ENCODE peak calls at places on chromosomes 1 and 21, in seven cellular contexts. One of them, this sample, is unnamed.

GRCh38 chr1:48677306-48678287 is 99.1 kb downstream of the BEND5 start:
- DNase-seq in esophagus squamous epithelium: no peak
- DNase-seq in neuronal stem cell: peak; percentile 54
- DNase-seq in GM12878: no peak
- DNase-seq in brain microvascular endothelial cell: peak; percentile 35
- DNase-seq in CD4-positive, alpha-beta T cell: peak; percentile 13
- DNase-seq in heart right ventricle: peak; percentile 34
- DNase-seq in this sample: no peak

GRCh38 chr1:178101654-178102053 is 7.8 kb downstream of the RASAL2 start:
- DNase-seq in esophagus squamous epithelium: no peak
- DNase-seq in neuronal stem cell: no peak
- DNase-seq in GM12878: no peak
- DNase-seq in brain microvascular endothelial cell: peak; percentile 39
- DNase-seq in CD4-positive, alpha-beta T cell: no peak
- DNase-seq in heart right ventricle: peak; percentile 48
- DNase-seq in this sample: no peak

GRCh38 chr1:214550339-214551051 is 907 bp downstream of the PTPN14 start:
- DNase-seq in esophagus squamous epithelium: no peak
- DNase-seq in neuronal stem cell: no peak
- DNase-seq in GM12878: no peak
- DNase-seq in brain microvascular endothelial cell: no peak
- DNase-seq in CD4-positive, alpha-beta T cell: no peak
- DNase-seq in heart right ventricle: peak; percentile 14
- DNase-seq in this sample: no peak

GRCh38 chr1:150528997-150529396 is 13.4 kb downstream of the FALEC start:
- DNase-seq in esophagus squamous epithelium: no peak
- DNase-seq in neuronal stem cell: no peak
- DNase-seq in GM12878: no peak
- DNase-seq in brain microvascular endothelial cell: no peak
- DNase-seq in CD4-positive, alpha-beta T cell: no peak
- DNase-seq in heart right ventricle: no peak
- DNase-seq in this sample: no peak

GRCh38 chr1:162557536-162557935 is 4.0 kb upstream of the UAP1 start:
- DNase-seq in esophagus squamous epithelium: no peak
- DNase-seq in neuronal stem cell: no peak
- DNase-seq in GM12878: no peak
- DNase-seq in brain microvascular endothelial cell: no peak
- DNase-seq in CD4-positive, alpha-beta T cell: no peak
- DNase-seq in heart right ventricle: no peak
- DNase-seq in this sample: no peak

GRCh38 chr1:183244466-183244865 is 58.4 kb downstream of the LAMC2 start:
- DNase-seq in esophagus squamous epithelium: no peak
- DNase-seq in neuronal stem cell: no peak
- DNase-seq in GM12878: no peak
- DNase-seq in brain microvascular endothelial cell: no peak
- DNase-seq in CD4-positive, alpha-beta T cell: no peak
- DNase-seq in heart right ventricle: peak; percentile 72
- DNase-seq in this sample: no peak

GRCh38 chr21:26719750-26720149 is 125.5 kb downstream of the ADAMTS1 start:
- DNase-seq in esophagus squamous epithelium: no peak
- DNase-seq in neuronal stem cell: no peak
- DNase-seq in GM12878: no peak
- DNase-seq in brain microvascular endothelial cell: no peak
- DNase-seq in CD4-positive, alpha-beta T cell: no peak
- DNase-seq in heart right ventricle: peak; percentile 18
- DNase-seq in this sample: no peak

GRCh38 chr1:76746195-76746594 is 121.1 kb upstream of the ST6GALNAC5 start:
- DNase-seq in esophagus squamous epithelium: no peak
- DNase-seq in neuronal stem cell: no peak
- DNase-seq in GM12878: no peak
- DNase-seq in brain microvascular endothelial cell: no peak
- DNase-seq in CD4-positive, alpha-beta T cell: no peak
- DNase-seq in heart right ventricle: no peak
- DNase-seq in this sample: no peak

GRCh38 chr1:24619376-24619775 is 23.7 kb upstream of the SRRM1 start:
- DNase-seq in esophagus squamous epithelium: no peak
- DNase-seq in neuronal stem cell: no peak
- DNase-seq in GM12878: no peak
- DNase-seq in brain microvascular endothelial cell: no peak
- DNase-seq in CD4-positive, alpha-beta T cell: no peak
- DNase-seq in heart right ventricle: no peak
- DNase-seq in this sample: no peak

GRCh38 chr1:212431656-212432055 is 1.1 kb upstream of the NENF start:
- DNase-seq in esophagus squamous epithelium: no peak
- DNase-seq in neuronal stem cell: no peak
- DNase-seq in GM12878: no peak
- DNase-seq in brain microvascular endothelial cell: no peak
- DNase-seq in CD4-positive, alpha-beta T cell: no peak
- DNase-seq in heart right ventricle: no peak
- DNase-seq in this sample: no peak

GRCh38 chr1:151990856-151991198 is 2.8 kb downstream of the S100A10 start:
- DNase-seq in esophagus squamous epithelium: no peak
- DNase-seq in neuronal stem cell: no peak
- DNase-seq in GM12878: no peak
- DNase-seq in brain microvascular endothelial cell: peak; percentile 77
- DNase-seq in CD4-positive, alpha-beta T cell: no peak
- DNase-seq in heart right ventricle: peak; percentile 70
- DNase-seq in this sample: no peak

GRCh38 chr21:34745557-34746255 is 76.9 kb downstream of the CLIC6 start:
- DNase-seq in esophagus squamous epithelium: peak; percentile 2
- DNase-seq in neuronal stem cell: peak; percentile 80
- DNase-seq in GM12878: peak; percentile 26
- DNase-seq in brain microvascular endothelial cell: peak; percentile 80
- DNase-seq in CD4-positive, alpha-beta T cell: peak; percentile 35
- DNase-seq in heart right ventricle: peak; percentile 72
- DNase-seq in this sample: peak; percentile 50

GRCh38 chr1:164608651-164609057 is 49.7 kb downstream of the PBX1 start:
- DNase-seq in esophagus squamous epithelium: no peak
- DNase-seq in neuronal stem cell: no peak
- DNase-seq in GM12878: no peak
- DNase-seq in brain microvascular endothelial cell: no peak
- DNase-seq in CD4-positive, alpha-beta T cell: no peak
- DNase-seq in heart right ventricle: no peak
- DNase-seq in this sample: no peak

GRCh38 chr1:96076589-96076988 is 645.0 kb upstream of the PTBP2 start:
- DNase-seq in esophagus squamous epithelium: no peak
- DNase-seq in neuronal stem cell: no peak
- DNase-seq in GM12878: no peak
- DNase-seq in brain microvascular endothelial cell: no peak
- DNase-seq in CD4-positive, alpha-beta T cell: no peak
- DNase-seq in heart right ventricle: no peak
- DNase-seq in this sample: peak; percentile 4

GRCh38 chr21:15430577-15430976 is 299.2 kb upstream of the USP25 start:
- DNase-seq in esophagus squamous epithelium: no peak
- DNase-seq in neuronal stem cell: no peak
- DNase-seq in GM12878: no peak
- DNase-seq in brain microvascular endothelial cell: no peak
- DNase-seq in CD4-positive, alpha-beta T cell: no peak
- DNase-seq in heart right ventricle: peak; percentile 39
- DNase-seq in this sample: no peak

GRCh38 chr1:44425327-44426082 is 20.4 kb downstream of the RNF220 start:
- DNase-seq in esophagus squamous epithelium: no peak
- DNase-seq in neuronal stem cell: no peak
- DNase-seq in GM12878: no peak
- DNase-seq in brain microvascular endothelial cell: no peak
- DNase-seq in CD4-positive, alpha-beta T cell: no peak
- DNase-seq in heart right ventricle: no peak
- DNase-seq in this sample: no peak

GRCh38 chr1:44421374-44422028 is 16.4 kb downstream of the RNF220 start:
- DNase-seq in esophagus squamous epithelium: no peak
- DNase-seq in neuronal stem cell: peak; percentile 40
- DNase-seq in GM12878: no peak
- DNase-seq in brain microvascular endothelial cell: no peak
- DNase-seq in CD4-positive, alpha-beta T cell: no peak
- DNase-seq in heart right ventricle: no peak
- DNase-seq in this sample: no peak

GRCh38 chr1:44423706-44424546 is 18.9 kb downstream of the RNF220 start:
- DNase-seq in esophagus squamous epithelium: no peak
- DNase-seq in neuronal stem cell: no peak
- DNase-seq in GM12878: no peak
- DNase-seq in brain microvascular endothelial cell: no peak
- DNase-seq in CD4-positive, alpha-beta T cell: no peak
- DNase-seq in heart right ventricle: peak; percentile 77
- DNase-seq in this sample: peak; percentile 10

GRCh38 chr1:44420535-44420934 is 15.5 kb downstream of the RNF220 start:
- DNase-seq in esophagus squamous epithelium: no peak
- DNase-seq in neuronal stem cell: no peak
- DNase-seq in GM12878: no peak
- DNase-seq in brain microvascular endothelial cell: no peak
- DNase-seq in CD4-positive, alpha-beta T cell: no peak
- DNase-seq in heart right ventricle: no peak
- DNase-seq in this sample: no peak

GRCh38 chr1:44422161-44422560 is 17.1 kb downstream of the RNF220 start:
- DNase-seq in esophagus squamous epithelium: no peak
- DNase-seq in neuronal stem cell: no peak
- DNase-seq in GM12878: no peak
- DNase-seq in brain microvascular endothelial cell: no peak
- DNase-seq in CD4-positive, alpha-beta T cell: no peak
- DNase-seq in heart right ventricle: peak; percentile 25
- DNase-seq in this sample: no peak
- H3K27me3 ChIP-seq in esophagus squamous epithelium: peaks cover 28% of the 10 kb centered on the region
- H3K27me3 ChIP-seq in neuronal stem cell: no peaks in the 10 kb centered on the region
- H3K27me3 ChIP-seq in GM12878: peaks cover 11% of the 10 kb centered on the region
- H3K27me3 ChIP-seq in brain microvascular endothelial cell: peaks cover 45% of the 10 kb centered on the region
- H3K27me3 ChIP-seq in CD4-positive, alpha-beta T cell: peaks cover 43% of the 10 kb centered on the region
- H3K27me3 ChIP-seq in heart right ventricle: peaks cover 45% of the 10 kb centered on the region
- H3K27me3 ChIP-seq in this sample: peaks cover 37% of the 10 kb centered on the region

GRCh38 chr1:156622581-156623297 is 3.5 kb downstream of the HAPLN2 start:
- DNase-seq in esophagus squamous epithelium: no peak
- DNase-seq in neuronal stem cell: no peak
- DNase-seq in GM12878: no peak
- DNase-seq in brain microvascular endothelial cell: no peak
- DNase-seq in CD4-positive, alpha-beta T cell: no peak
- DNase-seq in heart right ventricle: no peak
- DNase-seq in this sample: no peak
- H3K27me3 ChIP-seq in esophagus squamous epithelium: peaks cover 34% of the 10 kb centered on the region
- H3K27me3 ChIP-seq in neuronal stem cell: peaks cover 68% of the 10 kb centered on the region
- H3K27me3 ChIP-seq in GM12878: peaks cover 13% of the 10 kb centered on the region
- H3K27me3 ChIP-seq in brain microvascular endothelial cell: peaks cover 47% of the 10 kb centered on the region
- H3K27me3 ChIP-seq in CD4-positive, alpha-beta T cell: peaks cover 63% of the 10 kb centered on the region
- H3K27me3 ChIP-seq in heart right ventricle: peaks cover 40% of the 10 kb centered on the region
- H3K27me3 ChIP-seq in this sample: peaks cover 51% of the 10 kb centered on the region

DNA sequence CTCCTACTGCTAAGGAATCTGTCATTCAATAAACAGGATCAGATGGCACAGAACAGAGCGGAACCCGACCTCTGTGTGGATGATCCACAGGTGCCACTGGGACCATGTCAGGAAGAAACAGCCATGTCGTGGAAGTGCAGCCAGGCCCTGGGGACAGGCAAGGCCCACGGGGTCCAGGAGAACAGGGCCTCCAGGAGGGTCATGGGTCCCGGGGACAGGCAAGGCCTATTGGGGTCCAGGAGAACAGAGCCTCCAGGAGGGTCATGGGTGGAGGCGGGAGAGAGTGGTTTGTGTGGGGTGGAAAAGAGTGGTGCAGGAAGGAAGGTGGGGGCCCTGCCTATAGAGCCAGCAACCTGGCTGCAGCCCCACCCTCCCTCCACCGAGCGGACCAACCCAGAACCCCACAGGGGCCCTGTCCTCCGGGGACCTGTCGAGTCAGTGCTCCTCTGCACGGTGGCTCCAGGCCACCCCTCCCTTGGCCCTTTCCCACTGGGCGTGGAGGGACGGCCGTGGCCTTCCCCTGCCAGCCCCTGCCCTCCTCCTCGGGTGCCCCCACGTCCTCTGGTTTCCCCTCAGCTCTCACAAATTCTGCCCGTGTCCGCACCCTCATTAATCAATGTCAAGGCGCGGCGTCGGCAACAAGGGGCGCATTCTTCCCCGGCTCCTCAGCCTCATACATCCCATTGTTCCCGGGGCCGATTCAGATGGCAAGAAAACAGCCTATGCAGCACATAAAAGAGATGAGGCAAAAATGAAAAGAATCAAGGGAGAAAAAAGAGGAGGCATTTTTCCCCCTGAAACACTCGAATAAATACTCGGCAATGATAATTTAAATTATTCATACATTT is 146.4 kb downstream of the PRDM16 start:
- DNase-seq in esophagus squamous epithelium: no peak
- DNase-seq in neuronal stem cell: no peak
- DNase-seq in GM12878: no peak
- DNase-seq in brain microvascular endothelial cell: no peak
- DNase-seq in CD4-positive, alpha-beta T cell: no peak
- DNase-seq in heart right ventricle: no peak
- DNase-seq in this sample: no peak
- H3K27me3 ChIP-seq in esophagus squamous epithelium: no peaks in the 10 kb centered on the region
- H3K27me3 ChIP-seq in neuronal stem cell: peaks cover 79% of the 10 kb centered on the region
- H3K27me3 ChIP-seq in GM12878: no peaks in the 10 kb centered on the region
- H3K27me3 ChIP-seq in brain microvascular endothelial cell: no peaks in the 10 kb centered on the region
- H3K27me3 ChIP-seq in CD4-positive, alpha-beta T cell: no peaks in the 10 kb centered on the region
- H3K27me3 ChIP-seq in heart right ventricle: peaks cover 4% of the 10 kb centered on the region
- H3K27me3 ChIP-seq in this sample: peaks cover 48% of the 10 kb centered on the region

DNA sequence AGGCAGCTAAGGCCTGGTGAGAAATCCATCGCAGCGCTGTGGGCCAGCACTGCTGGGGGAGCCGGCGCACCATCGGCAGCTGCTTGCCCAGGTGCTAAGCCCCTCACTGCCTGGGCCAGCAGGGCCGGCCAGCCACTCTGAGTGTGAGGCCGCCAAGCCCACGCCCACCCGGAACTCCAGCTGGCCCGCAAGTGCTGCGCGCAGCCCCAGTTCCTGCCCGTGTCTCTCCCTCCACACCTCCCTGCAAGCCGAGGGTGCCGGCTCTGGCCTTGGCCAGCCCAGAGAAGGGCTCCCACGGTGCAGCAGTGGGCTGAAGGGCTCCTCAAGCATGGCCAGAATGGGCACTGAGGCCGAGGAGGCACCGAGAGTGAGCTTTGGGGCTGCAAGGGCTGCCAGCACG is 64.4 kb downstream of the EBNA1BP2 start:
- DNase-seq in esophagus squamous epithelium: no peak
- DNase-seq in neuronal stem cell: no peak
- DNase-seq in GM12878: no peak
- DNase-seq in brain microvascular endothelial cell: no peak
- DNase-seq in CD4-positive, alpha-beta T cell: no peak
- DNase-seq in heart right ventricle: no peak
- DNase-seq in this sample: no peak
- H3K27me3 ChIP-seq in esophagus squamous epithelium: no peaks in the 10 kb centered on the region
- H3K27me3 ChIP-seq in neuronal stem cell: no peaks in the 10 kb centered on the region
- H3K27me3 ChIP-seq in GM12878: no peaks in the 10 kb centered on the region
- H3K27me3 ChIP-seq in brain microvascular endothelial cell: no peaks in the 10 kb centered on the region
- H3K27me3 ChIP-seq in CD4-positive, alpha-beta T cell: no peaks in the 10 kb centered on the region
- H3K27me3 ChIP-seq in heart right ventricle: no peaks in the 10 kb centered on the region
- H3K27me3 ChIP-seq in this sample: no peaks in the 10 kb centered on the region

GRCh38 chr1:46278807-46279206 is 24.6 kb downstream of the LRRC41 start:
- DNase-seq in esophagus squamous epithelium: no peak
- DNase-seq in neuronal stem cell: no peak
- DNase-seq in GM12878: no peak
- DNase-seq in brain microvascular endothelial cell: no peak
- DNase-seq in CD4-positive, alpha-beta T cell: no peak
- DNase-seq in heart right ventricle: peak; percentile 11
- DNase-seq in this sample: no peak
- H3K27me3 ChIP-seq in esophagus squamous epithelium: no peaks in the 10 kb centered on the region
- H3K27me3 ChIP-seq in neuronal stem cell: no peaks in the 10 kb centered on the region
- H3K27me3 ChIP-seq in GM12878: no peaks in the 10 kb centered on the region
- H3K27me3 ChIP-seq in brain microvascular endothelial cell: no peaks in the 10 kb centered on the region
- H3K27me3 ChIP-seq in CD4-positive, alpha-beta T cell: no peaks in the 10 kb centered on the region
- H3K27me3 ChIP-seq in heart right ventricle: no peaks in the 10 kb centered on the region
- H3K27me3 ChIP-seq in this sample: no peaks in the 10 kb centered on the region